ENCODE peak calls at places on chromosomes 11 and 22, in ten cellular contexts. K is T-helper 22 cell, P is cardiac fibroblast, J is left cardiac atrium, N is esophagus squamous epithelium, L is RPMI7951, F is left colon, X is T-helper 1 cell, Y is Panc1, R is neuronal stem cell. A is an unnamed sample.

GRCh38 chr11:9577032-9577431 is 3.6 kb downstream of the WEE1 start:
- DNase-seq in L (no peak), F (no peak), J (no peak), Y (no peak), N (no peak), X (no peak), P (peak), R (no peak), K (no peak), A (no peak)

GRCh38 chr22:19957445-19957844 is 15.8 kb upstream of the TXNRD2 start:
- DNase-seq in P (no peak), J (peak), X (no peak), F (no peak), K (no peak), L (no peak), Y (no peak), N (no peak), R (no peak), A (no peak)

GRCh38 chr22:44828193-44828592 is 75.8 kb downstream of the ARHGAP8 start:
- DNase-seq in Y (no peak), L (no peak), N (no peak), J (peak), R (no peak), X (no peak), F (no peak), P (peak), K (no peak), A (no peak)

GRCh38 chr22:46089426-46090041 is 60.8 kb upstream of the PPARA start:
- DNase-seq in J (peak), X (no peak), L (no peak), K (no peak), P (no peak), Y (no peak), N (no peak), F (no peak), R (no peak), A (no peak)

GRCh38 chr11:95283146-95283545 is 52.1 kb upstream of the SESN3 start:
- DNase-seq in R (no peak), F (no peak), K (no peak), J (no peak), L (no peak), P (no peak), Y (no peak), X (no peak), N (no peak), A (no peak)

GRCh38 chr11:78248191-78248590 is 59.5 kb downstream of the USP35 start:
- DNase-seq in F (no peak), R (no peak), K (no peak), X (no peak), J (no peak), N (no peak), P (no peak), Y (no peak), L (no peak), A (no peak)

GRCh38 chr11:2301631-2302272 is at the start of the genes C11orf21 and TSPAN32:
- DNase-seq in Y (no peak), P (no peak), N (no peak), J (peak), K (peak), L (peak), X (peak), R (no peak), F (peak), A (no peak)

GRCh38 chr11:120229451-120230424 is 10.2 kb upstream of the POU2F3 start:
- DNase-seq in F (no peak), K (no peak), J (no peak), X (no peak), N (no peak), R (no peak), Y (no peak), P (peak), L (no peak), A (no peak)

GRCh38 chr22:26632422-26633155 is 10.8 kb downstream of the CRYBA4 start:
- DNase-seq in L (no peak), F (no peak), N (no peak), J (peak), X (no peak), R (no peak), Y (no peak), K (no peak), P (no peak), A (no peak)

GRCh38 chr11:1755344-1756023 is 5.1 kb upstream of the IFITM10 start:
- DNase-seq in J (peak), P (no peak), N (no peak), Y (no peak), F (no peak), K (no peak), X (no peak), L (no peak), R (no peak), A (no peak)

GRCh38 chr22:39243443-39244072 is 1.2 kb downstream of the PDGFB start:
- DNase-seq in F (no peak), X (no peak), R (no peak), K (no peak), L (no peak), P (no peak), Y (no peak), N (no peak), J (no peak), A (no peak)

A was measured in hypothalamus.